ENCODE peak calls at places on chromosomes 2 and 18, in eight cellular contexts. R is GM23248, B is GM23338, L is neural progenitor cell, V is K562, T is HepG2, S is IMR-90, Q is mammary epithelial cell. F is an unnamed sample.

GRCh38 chr2:20593072-20594034 is 57.5 kb downstream of the HS1BP3 start:
- DNase-seq in T (peak; percentile 100), R (peak; percentile 90), V (peak; percentile 87), L (no peak), Q (peak; percentile 89), S (peak; percentile 93), B (no peak), F (peak; percentile 91)

GRCh38 chr2:69013123-69013836 is at the start of gene ANTXR1:
- DNase-seq in R (peak; percentile 86), S (peak; percentile 78), L (peak; percentile 82), V (peak; percentile 11), T (peak; percentile 45), Q (peak; percentile 75), B (peak; percentile 93), F (peak; percentile 70)

GRCh38 chr2:206856474-206856873 is 82.8 kb upstream of the CPO start:
- DNase-seq in S (peak; percentile 50), L (no peak), T (no peak), B (no peak), V (no peak), Q (peak; percentile 8), R (peak; percentile 72), F (peak; percentile 37)

GRCh38 chr18:22667616-22668422 is 250.1 kb upstream of the CTAGE1 start:
- DNase-seq in R (peak; percentile 88), L (no peak), Q (peak; percentile 94), V (peak; percentile 84), B (no peak), S (peak; percentile 99), T (no peak), F (peak; percentile 99)

GRCh38 chr18:8660316-8660715 is 45.0 kb upstream of the MTCL1 start:
- DNase-seq in L (no peak), S (peak; percentile 18), B (no peak), V (no peak), R (peak; percentile 48), Q (no peak), T (no peak), F (no peak)

GRCh38 chr2:45669109-45669508 is 17.6 kb downstream of the PRKCE start:
- DNase-seq in R (peak; percentile 37), Q (no peak), B (no peak), T (no peak), S (peak; percentile 73), L (peak; percentile 10), V (no peak), F (peak; percentile 88)

GRCh38 chr18:63788447-63789096 is 13.4 kb downstream of the SERPINB7 start:
- DNase-seq in R (peak; percentile 92), T (no peak), S (peak; percentile 96), L (no peak), Q (peak; percentile 90), V (no peak), B (no peak), F (peak; percentile 91)

GRCh38 chr2:119352357-119352756 is 14.3 kb downstream of the C2orf76 start:
- DNase-seq in V (no peak), Q (peak; percentile 4), R (no peak), S (no peak), B (peak; percentile 33), T (no peak), L (no peak), F (no peak)

GRCh38 chr2:71240794-71241193 is 13.9 kb upstream of the PAIP2B start:
- DNase-seq in Q (no peak), L (no peak), S (no peak), T (no peak), R (no peak), V (no peak), B (no peak), F (no peak)

GRCh38 chr2:68774569-68775271 is 40.1 kb downstream of the ARHGAP25 start:
- DNase-seq in B (no peak), T (no peak), L (no peak), V (peak; percentile 67), Q (no peak), S (peak; percentile 23), R (no peak), F (no peak)

GRCh38 chr2:152962446-152962845 is 244.0 kb downstream of the ARL6IP6 start:
- DNase-seq in L (no peak), S (no peak), V (no peak), R (no peak), B (no peak), Q (peak; percentile 4), T (no peak), F (no peak)

GRCh38 chr18:13493071-13493470 is 233.3 kb downstream of the FAM210A start:
- DNase-seq in S (no peak), B (no peak), Q (no peak), T (no peak), R (no peak), L (no peak), V (no peak), F (no peak)

GRCh38 chr2:149313512-149313972 is 16.8 kb upstream of the LYPD6 start:
- DNase-seq in Q (peak; percentile 32), T (peak; percentile 52), B (peak; percentile 92), V (peak; percentile 80), R (peak; percentile 69), L (peak; percentile 71), S (peak; percentile 24), F (peak; percentile 3)

GRCh38 chr2:40243581-40243980 is 208.3 kb downstream of the SLC8A1 start:
- DNase-seq in T (no peak), B (no peak), S (peak; percentile 91), V (no peak), L (no peak), R (peak; percentile 72), Q (no peak), F (peak; percentile 93)

GRCh38 chr2:170161516-170162260 is 16.3 kb upstream of the MYO3B start:
- DNase-seq in L (no peak), Q (no peak), V (no peak), B (no peak), S (no peak), T (no peak), R (peak; percentile 19), F (no peak)
- H3K4me2 ChIP-seq in L (no peak overlapping the region), Q (no peak overlapping the region), V (no peak overlapping the region), B (no peak overlapping the region), S (no peak overlapping the region), T (no peak overlapping the region), R (peak overlapping the region; percentile 6), F (peak overlapping the region; percentile 22)

GRCh38 chr2:42927334-42928160 is 135.2 kb upstream of the HAAO start:
- DNase-seq in S (peak; percentile 31), Q (no peak), T (peak; percentile 46), B (no peak), R (no peak), L (peak; percentile 18), V (peak; percentile 66), F (no peak)
- H3K4me1 ChIP-seq in S (peaks cover 70% of the 10 kb centered on the region), Q (peaks cover 45% of the 10 kb centered on the region), T (peaks cover 98% of the 10 kb centered on the region), B (peaks cover 61% of the 10 kb centered on the region), R (peaks cover 73% of the 10 kb centered on the region), L (peaks cover 94% of the 10 kb centered on the region), V (peaks cover 72% of the 10 kb centered on the region), F (peaks cover 72% of the 10 kb centered on the region)

DNA sequence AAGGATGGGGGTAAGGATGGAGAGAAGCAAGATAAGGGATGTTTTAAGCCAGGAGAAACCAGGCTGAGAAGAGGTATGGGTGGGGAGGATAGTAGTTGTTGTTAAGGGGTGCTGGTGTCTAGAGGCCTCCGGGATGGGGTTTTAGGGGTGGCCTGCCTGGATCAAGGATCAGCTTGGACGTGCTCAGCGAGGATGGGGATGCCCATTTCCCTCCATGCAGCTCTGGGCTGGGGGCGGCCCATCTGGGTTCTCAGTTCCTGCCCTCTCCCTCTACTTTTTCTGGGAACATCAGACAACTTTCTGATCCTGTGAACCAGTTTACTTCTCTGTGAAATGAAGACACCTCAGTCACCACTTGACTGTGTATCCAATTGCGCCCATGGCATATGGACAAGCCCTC is 10.1 kb downstream of the B3GNT2 start:
- DNase-seq in R (no peak), S (no peak), Q (no peak), B (no peak), T (no peak), V (no peak), L (no peak), F (no peak)
- H4K20me1 ChIP-seq in R (no peaks in the 10 kb centered on the region), S (peaks cover 32% of the 10 kb centered on the region), Q (peaks cover 5% of the 10 kb centered on the region), B (peaks cover 82% of the 10 kb centered on the region), T (peaks cover 97% of the 10 kb centered on the region), V (peaks cover 42% of the 10 kb centered on the region), L (peaks cover 91% of the 10 kb centered on the region), F (peaks cover 76% of the 10 kb centered on the region)

DNA sequence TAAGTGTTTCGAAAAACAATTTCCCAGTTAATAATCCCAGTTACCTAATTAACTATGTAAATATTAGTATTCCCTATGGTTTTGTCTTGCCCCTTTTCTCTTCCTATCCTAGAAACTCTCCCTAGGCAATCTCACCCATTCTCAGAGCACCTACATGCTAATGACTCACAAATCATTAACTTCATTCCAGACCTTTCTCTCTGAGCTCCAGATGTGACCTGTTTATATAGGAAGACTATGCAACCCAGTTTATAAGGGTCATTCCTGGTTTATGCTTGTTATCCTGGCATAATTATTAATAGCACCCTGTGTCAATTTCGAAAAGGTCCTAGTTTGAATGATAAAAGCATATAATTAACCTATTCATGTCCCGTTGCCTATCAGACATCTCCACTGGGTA is 14.8 kb upstream of the SERTAD2 start:
- DNase-seq in B (no peak), L (no peak), T (no peak), R (no peak), V (no peak), S (no peak), Q (no peak), F (no peak)
- H3K4me2 ChIP-seq in B (no peak overlapping the region), L (no peak overlapping the region), T (peak overlapping the region; percentile 25), R (no peak overlapping the region), V (no peak overlapping the region), S (no peak overlapping the region), Q (no peak overlapping the region), F (no peak overlapping the region)

DNA sequence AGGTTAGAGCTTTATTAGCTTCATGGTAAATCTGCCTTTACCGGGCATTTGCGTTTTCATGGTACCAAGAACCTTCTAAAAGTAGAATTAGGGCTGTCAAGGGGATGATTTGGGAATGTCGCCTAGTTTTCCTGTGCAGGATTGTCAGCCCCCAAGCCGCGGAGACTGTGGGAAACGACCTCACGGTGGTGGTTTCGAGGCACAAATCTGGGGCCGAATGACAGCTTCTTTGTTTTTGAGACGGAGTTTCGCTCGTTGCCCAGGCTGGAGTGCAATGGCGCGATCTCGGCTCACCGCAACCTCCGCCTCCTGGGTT is 615 bp upstream of the USP39 start:
- DNase-seq in L (no peak), T (no peak), V (no peak), S (no peak), R (no peak), B (no peak), Q (no peak), F (no peak)
- H3K4me1 ChIP-seq in L (peaks cover 10% of the 10 kb centered on the region), T (peaks cover 70% of the 10 kb centered on the region), V (peaks cover 33% of the 10 kb centered on the region), S (peaks cover 2% of the 10 kb centered on the region), R (peaks cover 22% of the 10 kb centered on the region), B (peaks cover 14% of the 10 kb centered on the region), Q (peaks cover 18% of the 10 kb centered on the region), F (peaks cover 18% of the 10 kb centered on the region)

DNA sequence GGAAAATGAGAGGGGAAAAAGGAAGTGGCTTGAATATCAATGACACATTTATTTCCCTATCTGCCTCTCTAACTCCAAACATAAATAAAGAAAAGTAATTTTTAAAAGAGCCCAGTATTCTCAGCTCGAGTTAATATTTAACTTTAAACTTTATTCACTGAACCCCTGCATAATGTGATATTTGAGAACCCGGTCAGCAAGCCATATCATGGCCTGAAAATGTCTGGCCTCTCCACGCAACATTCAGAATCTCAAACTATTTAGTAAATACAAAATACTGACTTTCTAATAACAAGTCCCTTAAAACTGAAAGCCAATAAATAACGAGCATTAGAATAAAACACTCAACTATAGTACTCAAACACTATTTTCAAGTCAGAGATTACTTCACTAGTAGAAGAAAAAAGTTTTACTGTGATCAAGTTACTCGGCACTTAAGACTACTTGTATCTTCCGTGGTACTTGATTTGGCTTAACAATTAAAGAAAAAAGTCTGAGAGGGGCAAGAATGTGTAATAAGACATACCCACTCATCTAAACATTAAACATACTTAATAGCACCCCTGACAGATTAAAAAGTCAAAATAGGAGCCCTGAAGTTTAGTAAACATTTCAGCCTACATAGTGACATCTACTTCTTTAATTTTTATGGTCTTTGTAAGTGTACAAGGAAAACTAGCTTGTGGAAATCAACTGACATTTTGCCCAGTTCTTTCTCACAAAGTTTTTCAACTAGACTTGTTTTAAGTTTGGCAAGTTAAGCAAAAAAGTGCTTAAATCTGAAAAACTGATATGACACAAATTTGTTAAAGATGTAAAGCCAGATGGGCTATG is 38.3 kb downstream of the RTN4 start:
- DNase-seq in L (no peak), Q (no peak), B (no peak), V (no peak), S (no peak), R (no peak), T (peak; percentile 62), F (no peak)
- H4K20me1 ChIP-seq in L (peaks cover 55% of the 10 kb centered on the region), Q (no peaks in the 10 kb centered on the region), B (peaks cover 27% of the 10 kb centered on the region), V (peaks cover 19% of the 10 kb centered on the region), S (peaks cover 96% of the 10 kb centered on the region), R (peaks cover 87% of the 10 kb centered on the region), T (peaks cover 5% of the 10 kb centered on the region), F (peaks cover 99% of the 10 kb centered on the region)

F was measured in astrocyte.